ENCODE peak calls at places on chromosome 6, in eight cellular contexts. C is CD4-positive, alpha-beta T cell; M is heart right ventricle; X is tibial nerve; R is breast epithelium; H is astrocyte; L is uterus; S is body of pancreas. T is an unnamed sample.

GRCh38 chr6:106496791-106497190 is 132.5 kb downstream of the RTN4IP1 start:
- DNase-seq in C (no peak), M (no peak), X (no peak), R (no peak), H (no peak), L (no peak), S (no peak), T (no peak)

GRCh38 chr6:24357336-24358218 is at the start of gene DCDC2:
- DNase-seq in C (peak), M (no peak), X (no peak), R (peak), H (peak), L (no peak), S (peak), T (no peak)

GRCh38 chr6:126631343-126631742 is 291.4 kb downstream of the CENPW start:
- DNase-seq in C (no peak), M (no peak), X (no peak), R (no peak), H (no peak), L (peak), S (no peak), T (no peak)

GRCh38 chr6:81690073-81690472 is 62.4 kb downstream of the TENT5A start:
- DNase-seq in C (no peak), M (no peak), X (no peak), R (no peak), H (no peak), L (no peak), S (no peak), T (no peak)

GRCh38 chr6:149545258-149545753 is 537 bp downstream of the PPIL4 start:
- DNase-seq in C (peak), M (peak), X (no peak), R (no peak), H (peak), L (peak), S (peak), T (peak)

GRCh38 chr6:162733489-162733888 is 5.7 kb downstream of the PACRG start:
- DNase-seq in C (no peak), M (no peak), X (no peak), R (no peak), H (no peak), L (no peak), S (no peak), T (no peak)

GRCh38 chr6:163922562-163922961 is 508.0 kb downstream of the QKI start:
- DNase-seq in C (no peak), M (no peak), X (no peak), R (no peak), H (no peak), L (no peak), S (no peak), T (no peak)

GRCh38 chr6:5333653-5334052 is 72.3 kb downstream of the FARS2 start:
- DNase-seq in C (no peak), M (no peak), X (no peak), R (no peak), H (peak), L (no peak), S (no peak), T (no peak)

GRCh38 chr6:150766201-150766997 is 99.1 kb upstream of the MTHFD1L start:
- DNase-seq in C (no peak), M (peak), X (no peak), R (no peak), H (peak), L (no peak), S (no peak), T (peak)

GRCh38 chr6:120774275-120774674 is 560.0 kb downstream of the TBC1D32 start:
- DNase-seq in C (no peak), M (no peak), X (no peak), R (no peak), H (peak), L (no peak), S (no peak), T (no peak)

GRCh38 chr6:156416392-156416791 is 360.8 kb upstream of the ARID1B start:
- DNase-seq in C (no peak), M (no peak), X (no peak), R (no peak), H (no peak), L (no peak), S (no peak), T (no peak)

GRCh38 chr6:107128577-107128976 is 13.3 kb upstream of the BEND3 start:
- DNase-seq in C (no peak), M (no peak), X (no peak), R (no peak), H (no peak), L (no peak), S (no peak), T (no peak)

GRCh38 chr6:112539355-112539754 is 192.2 kb downstream of the RFPL4B start:
- DNase-seq in C (no peak), M (no peak), X (no peak), R (no peak), H (no peak), L (no peak), S (no peak), T (no peak)

GRCh38 chr6:89944826-89945407 is 50.6 kb downstream of the GJA10 start:
- DNase-seq in C (no peak), M (no peak), X (no peak), R (no peak), H (no peak), L (no peak), S (no peak), T (peak)

GRCh38 chr6:106490974-106491373 is 130.5 kb downstream of the CRYBG1 start:
- DNase-seq in C (no peak), M (no peak), X (no peak), R (no peak), H (no peak), L (no peak), S (no peak), T (no peak)

GRCh38 chr6:79864421-79864820 is 82.9 kb downstream of the ELOVL4 start:
- DNase-seq in C (no peak), M (no peak), X (no peak), R (no peak), H (no peak), L (no peak), S (peak), T (no peak)

GRCh38 chr6:6317825-6318733 is 2.4 kb downstream of the F13A1 start:
- DNase-seq in C (no peak), M (peak), X (no peak), R (no peak), H (no peak), L (no peak), S (no peak), T (no peak)

GRCh38 chr6:145483191-145483996 is 251.9 kb downstream of the EPM2A start:
- DNase-seq in C (no peak), M (no peak), X (no peak), R (no peak), H (peak), L (no peak), S (no peak), T (no peak)

GRCh38 chr6:12033770-12034169 is 21.7 kb downstream of the HIVEP1 start:
- DNase-seq in C (no peak), M (no peak), X (no peak), R (no peak), H (peak), L (no peak), S (no peak), T (no peak)

GRCh38 chr6:147040041-147040440 is 164.2 kb upstream of the STXBP5 start:
- DNase-seq in C (no peak), M (no peak), X (no peak), R (no peak), H (no peak), L (no peak), S (no peak), T (no peak)

GRCh38 chr6:4521070-4521469 is 255.1 kb upstream of the CDYL start:
- DNase-seq in C (no peak), M (no peak), X (no peak), R (no peak), H (no peak), L (no peak), S (no peak), T (peak)

DNA sequence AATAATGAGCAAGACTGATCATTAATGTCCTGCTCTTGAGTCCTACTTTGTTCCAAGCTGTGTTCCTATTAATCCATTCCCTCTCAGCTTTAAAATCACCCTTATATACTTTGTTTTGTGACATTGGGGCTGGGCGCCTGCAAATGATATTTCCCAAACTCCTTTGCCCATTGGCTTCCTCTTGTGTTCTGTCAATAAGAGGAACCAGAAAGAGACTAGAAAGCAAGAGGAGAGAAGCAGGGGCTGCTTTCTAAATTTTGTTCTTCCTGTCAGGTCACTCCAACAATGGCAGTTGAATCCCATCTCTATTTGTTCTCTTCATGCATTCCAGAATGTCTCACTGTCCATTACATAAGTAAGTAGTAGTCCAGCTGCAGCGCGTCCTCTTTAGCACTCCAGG is 21.6 kb upstream of the TRIM27 start:
- DNase-seq in C (no peak), M (no peak), X (no peak), R (no peak), H (no peak), L (no peak), S (no peak), T (no peak)
- H3K27ac ChIP-seq in C (no peak), M (no peak), X (no peak), R (no peak), H (no peak), L (no peak), S (no peak), T (no peak)

GRCh38 chr6:13398421-13398994 is 70.2 kb upstream of the TBC1D7 start:
- DNase-seq in C (no peak), M (no peak), X (no peak), R (no peak), H (no peak), L (no peak), S (no peak), T (no peak)
- H3K27ac ChIP-seq in C (no peak), M (peak), X (no peak), R (no peak), H (no peak), L (no peak), S (no peak), T (no peak)

DNA sequence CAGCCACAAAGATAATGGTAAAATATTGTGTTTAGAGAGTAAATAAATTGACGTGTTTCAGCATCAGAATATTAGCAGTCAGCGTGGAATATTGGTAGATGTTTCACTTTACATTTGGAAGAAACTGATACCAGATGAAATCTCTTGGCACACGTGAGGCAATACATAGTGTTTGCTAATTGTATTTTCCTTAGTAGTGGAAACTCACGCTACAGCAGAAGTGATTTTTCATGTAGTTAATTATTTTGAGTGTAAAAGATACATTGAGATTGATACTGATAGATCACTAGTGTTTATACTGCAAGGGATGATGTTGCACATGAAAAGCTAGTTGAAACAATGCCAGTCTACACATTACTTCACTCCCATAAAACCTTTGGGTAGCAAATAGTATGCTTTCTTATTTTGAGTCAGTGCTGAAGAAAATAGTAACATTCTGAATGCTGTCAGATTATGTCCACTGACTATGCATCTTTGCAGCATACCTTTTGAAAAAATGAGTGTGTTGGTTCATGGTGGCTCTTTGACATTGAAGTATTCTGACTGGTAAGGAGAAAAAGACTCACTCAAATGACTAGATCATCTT is 59.3 kb downstream of the CD2AP start:
- DNase-seq in C (no peak), M (no peak), X (no peak), R (no peak), H (no peak), L (no peak), S (no peak), T (no peak)
- H3K27ac ChIP-seq in C (no peak), M (no peak), X (no peak), R (no peak), H (no peak), L (no peak), S (no peak), T (no peak)

GRCh38 chr6:33414592-33415271 is 3.2 kb downstream of the CUTA start:
- DNase-seq in C (no peak), M (no peak), X (no peak), R (no peak), H (no peak), L (no peak), S (no peak), T (peak)
- H3K27ac ChIP-seq in C (no peak), M (no peak), X (no peak), R (peak), H (no peak), L (no peak), S (no peak), T (no peak)

GRCh38 chr6:36944650-36945049 is 9.9 kb upstream of the PI16 start:
- DNase-seq in C (no peak), M (no peak), X (no peak), R (no peak), H (peak), L (no peak), S (peak), T (no peak)

GRCh38 chr6:36947570-36948351 is 6.8 kb upstream of the PI16 start:
- DNase-seq in C (no peak), M (no peak), X (no peak), R (no peak), H (no peak), L (no peak), S (no peak), T (no peak)

GRCh38 chr6:36949636-36950035 is 4.9 kb upstream of the PI16 start:
- DNase-seq in C (no peak), M (no peak), X (no peak), R (no peak), H (peak), L (no peak), S (no peak), T (no peak)

GRCh38 chr6:36945301-36945700 is 9.2 kb upstream of the PI16 start:
- DNase-seq in C (no peak), M (no peak), X (no peak), R (no peak), H (no peak), L (no peak), S (no peak), T (no peak)

GRCh38 chr6:36946526-36946925 is 8.0 kb upstream of the PI16 start:
- DNase-seq in C (no peak), M (no peak), X (no peak), R (no peak), H (no peak), L (no peak), S (no peak), T (no peak)
- H3K27ac ChIP-seq in C (no peak), M (no peak), X (no peak), R (peak), H (no peak), L (no peak), S (no peak), T (no peak)

GRCh38 chr6:134666174-134666573 is 283.7 kb downstream of the ALDH8A1 start:
- DNase-seq in C (no peak), M (no peak), X (no peak), R (no peak), H (no peak), L (no peak), S (no peak), T (no peak)

GRCh38 chr6:134665029-134665723 is 284.7 kb downstream of the ALDH8A1 start:
- DNase-seq in C (no peak), M (no peak), X (no peak), R (no peak), H (no peak), L (no peak), S (no peak), T (no peak)

GRCh38 chr6:134662077-134662476 is 287.8 kb downstream of the ALDH8A1 start:
- DNase-seq in C (no peak), M (no peak), X (no peak), R (no peak), H (no peak), L (no peak), S (no peak), T (no peak)

GRCh38 chr6:134663800-134664535 is 285.9 kb downstream of the ALDH8A1 start:
- DNase-seq in C (no peak), M (no peak), X (no peak), R (no peak), H (no peak), L (no peak), S (no peak), T (no peak)

DNA sequence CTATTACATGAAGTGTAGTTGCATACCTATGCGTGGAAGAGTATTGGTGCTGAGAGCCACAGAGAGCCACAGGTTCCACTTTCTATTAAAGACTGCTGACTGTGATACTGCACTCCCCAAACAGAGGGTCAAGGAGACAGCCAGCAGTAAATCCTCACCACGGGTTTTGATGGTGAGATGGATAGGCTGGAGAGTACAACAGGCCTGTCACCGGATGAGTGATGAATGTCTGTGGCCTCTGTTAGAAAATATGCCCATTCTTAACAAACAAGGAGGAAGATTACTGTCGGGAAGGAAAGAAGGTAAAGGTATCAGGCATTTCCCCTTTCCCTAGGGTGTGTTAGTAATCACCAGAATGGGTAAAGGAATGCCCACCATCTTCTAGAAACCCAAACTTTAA is 286.5 kb downstream of the ALDH8A1 start:
- DNase-seq in C (no peak), M (no peak), X (no peak), R (no peak), H (no peak), L (no peak), S (no peak), T (no peak)
- H3K27ac ChIP-seq in C (no peak), M (no peak), X (no peak), R (no peak), H (no peak), L (no peak), S (no peak), T (no peak)

DNA sequence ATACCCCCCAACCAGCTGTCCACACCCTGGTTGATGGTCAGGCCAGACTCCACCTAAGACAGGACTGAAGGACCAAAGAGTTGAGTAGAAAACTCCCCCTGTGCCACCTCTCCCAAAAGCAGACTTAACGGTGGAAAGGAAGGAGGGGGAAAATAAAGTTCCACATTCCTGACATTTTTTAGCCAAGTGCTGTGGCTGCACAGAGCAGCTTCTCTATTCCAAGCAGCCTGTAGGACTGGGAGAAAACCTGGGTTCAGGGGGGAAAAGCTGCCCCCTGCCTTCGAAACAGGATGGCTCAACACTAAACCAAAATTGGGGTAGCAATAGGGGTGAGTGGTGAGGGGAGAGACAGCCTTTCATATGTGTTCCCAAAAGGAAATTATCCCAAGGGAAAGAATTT is 3.6 kb downstream of the TRAM2 start:
- DNase-seq in C (no peak), M (no peak), X (no peak), R (no peak), H (no peak), L (no peak), S (no peak), T (peak)
- H3K27ac ChIP-seq in C (no peak), M (peak), X (peak), R (peak), H (peak), L (peak), S (peak), T (peak)

T was measured in SJCRH30.